ENCODE peak calls at places on chromosomes 1 and 21, in five cellular contexts. A is SK-N-SH, C is stomach, D is lung, P is colonic mucosa. F is an unnamed sample. For H3K4me1, the result is how much of the 10 kb centered on the place peaks cover.

GRCh38 chr1:183980951-183981525 is 56.5 kb downstream of the COLGALT2 start:
- DNase-seq in C (no peak), D (no peak), P (no peak), A (no peak), F (no peak)

GRCh38 chr1:7042322-7043231 is 257.3 kb downstream of the CAMTA1 start:
- DNase-seq in A (peak), D (no peak), P (no peak), C (no peak), F (no peak)

GRCh38 chr1:37890378-37891014 is 31.1 kb upstream of the MTF1 start:
- DNase-seq in C (no peak), P (peak), A (peak), D (no peak), F (no peak)

GRCh38 chr1:169044296-169044695 is 62.2 kb upstream of the ATP1B1 start:
- DNase-seq in P (no peak), C (no peak), A (no peak), D (no peak), F (no peak)

GRCh38 chr1:115069186-115069585 is 20.1 kb downstream of the TSPAN2 start:
- DNase-seq in P (no peak), D (no peak), C (no peak), A (no peak), F (no peak)

GRCh38 chr1:23585321-23586022 is 26.2 kb upstream of the ID3 start:
- DNase-seq in A (no peak), P (no peak), D (no peak), C (no peak), F (peak)

GRCh38 chr1:228978486-228979324 is 243.4 kb downstream of the RHOU start:
- DNase-seq in D (no peak), C (peak), P (peak), A (peak), F (no peak)

GRCh38 chr1:149986486-149987296 is 23.8 kb downstream of the OTUD7B start:
- DNase-seq in A (no peak), C (no peak), P (no peak), D (no peak), F (no peak)

GRCh38 chr1:1120866-1121563 is 5.1 kb upstream of the C1orf159 start:
- DNase-seq in D (no peak), P (peak), A (peak), C (no peak), F (no peak)

GRCh38 chr1:156153362-156153761 is at the start of gene SEMA4A:
- DNase-seq in P (peak), D (peak), C (peak), A (no peak), F (no peak)

GRCh38 chr1:67626495-67627235 is 58.3 kb upstream of the GADD45A start:
- DNase-seq in C (no peak), A (no peak), P (no peak), D (no peak), F (no peak)

GRCh38 chr1:207938016-207938415 is 27.1 kb upstream of the CD34 start:
- DNase-seq in C (peak), A (no peak), D (no peak), P (no peak), F (no peak)

GRCh38 chr1:68057564-68057963 is 7.1 kb upstream of the DIRAS3 start:
- DNase-seq in D (no peak), C (no peak), A (no peak), P (no peak), F (no peak)

GRCh38 chr1:84264961-84265360 is 36.5 kb upstream of the SAMD13 start:
- DNase-seq in P (no peak), D (no peak), A (no peak), C (no peak), F (no peak)

GRCh38 chr1:101733340-101733739 is 263.4 kb downstream of the OLFM3 start:
- DNase-seq in C (no peak), P (peak), A (no peak), D (no peak), F (no peak)

GRCh38 chr1:208939545-208940085 is 643.9 kb upstream of the CAMK1G start:
- DNase-seq in D (no peak), C (no peak), P (no peak), A (peak), F (no peak)

GRCh38 chr1:223035724-223036478 is 107.1 kb downstream of the TLR5 start:
- DNase-seq in C (no peak), P (no peak), A (no peak), D (no peak), F (no peak)

GRCh38 chr1:245901037-245901436 is 606.0 kb downstream of the SMYD3 start:
- DNase-seq in A (no peak), C (no peak), P (no peak), D (no peak), F (no peak)

GRCh38 chr21:25453524-25453923 is 153.8 kb downstream of the MRPL39 start:
- DNase-seq in A (no peak), P (no peak), C (no peak), D (no peak), F (no peak)

GRCh38 chr1:76105269-76105850 is 30.8 kb downstream of the ST6GALNAC3 start:
- DNase-seq in D (no peak), P (no peak), A (no peak), C (no peak), F (no peak)

GRCh38 chr1:202807367-202807925 is 775 bp downstream of the KDM5B start:
- DNase-seq in C (no peak), A (peak), D (no peak), P (peak), F (peak)

GRCh38 chr21:44792653-44793052 is 9.0 kb downstream of the UBE2G2 start:
- DNase-seq in C (no peak), A (no peak), D (no peak), P (no peak), F (no peak)
- H3K4me1 ChIP-seq in C (under half), A (under half), D (under half), P (under half), F (under half)

GRCh38 chr1:42456010-42456753 is at the start of the genes PPCS and ZMYND12:
- DNase-seq in C (peak), A (peak), P (peak), D (peak), F (peak)
- TF ChIP-seq CTCF in C (peak), A (no peak), P (no peak), D (no peak), F (no peak)

GRCh38 chr1:234716907-234717375 is 107.0 kb upstream of the IRF2BP2 start:
- DNase-seq in C (no peak), A (no peak), P (no peak), D (no peak), F (peak)
- H3K4me1 ChIP-seq in C (half or more), A (under half), P (under half), D (under half), F (half or more)

DNA sequence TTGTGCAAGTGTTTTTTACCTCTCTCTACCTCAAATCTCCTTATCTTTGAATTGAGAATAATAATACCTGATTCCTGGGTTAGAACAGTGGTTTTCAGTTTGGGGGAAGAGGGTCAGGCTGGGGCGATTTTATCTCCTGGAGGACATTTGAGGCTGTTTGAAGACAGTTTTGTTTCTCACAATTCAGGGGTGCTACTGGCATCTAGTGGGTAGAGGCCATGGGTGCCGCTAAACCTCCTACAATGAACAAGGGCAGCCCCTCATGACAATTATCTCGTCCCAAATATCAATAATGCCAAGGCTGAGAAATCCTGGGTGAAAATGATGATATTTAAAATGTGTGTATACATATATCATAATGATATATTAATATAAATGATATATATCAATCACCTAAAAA is 139.1 kb upstream of the USH2A start:
- DNase-seq in D (no peak), A (no peak), P (no peak), C (no peak), F (no peak)
- TF ChIP-seq CTCF in D (no peak), A (peak), P (no peak), C (no peak), F (peak)

GRCh38 chr21:44939532-44940115 is at the start of gene SLX9:
- DNase-seq in D (peak), P (peak), C (peak), A (peak), F (peak)

GRCh38 chr21:44940116-44940631 is 345 bp downstream of the SLX9 start:
- DNase-seq in C (no peak), A (no peak), D (no peak), P (no peak), F (peak)

GRCh38 chr21:44942566-44942965 is 2.7 kb downstream of the SLX9 start:
- DNase-seq in C (no peak), D (no peak), A (no peak), P (peak), F (no peak)

GRCh38 chr21:44941567-44941966 is 1.7 kb downstream of the SLX9 start:
- DNase-seq in P (no peak), C (no peak), A (no peak), D (no peak), F (peak)

GRCh38 chr21:44938976-44939531 is 775 bp upstream of the SLX9 start:
- DNase-seq in A (no peak), P (no peak), C (peak), D (no peak), F (no peak)
- H3K4me1 ChIP-seq in A (under half), P (under half), C (under half), D (under half), F (under half)

GRCh38 chr1:39890267-39890666 is 7.0 kb upstream of the TRIT1 start:
- DNase-seq in A (no peak), C (no peak), P (no peak), D (no peak), F (no peak)
- TF ChIP-seq CTCF in A (no peak), C (no peak), P (no peak), D (no peak), F (no peak)

GRCh38 chr1:26787381-26787705 is 407 bp upstream of the PIGV start:
- DNase-seq in A (no peak), C (peak), D (peak), P (no peak), F (no peak)

GRCh38 chr1:26787706-26788514 is at the start of gene PIGV:
- DNase-seq in C (peak), A (peak), P (peak), D (peak), F (peak)

GRCh38 chr1:26788836-26789611 is 1.3 kb downstream of the PIGV start:
- DNase-seq in D (peak), A (peak), P (peak), C (peak), F (peak)

GRCh38 chr1:26789612-26789865 is 1.8 kb downstream of the PIGV start:
- DNase-seq in P (no peak), A (no peak), C (no peak), D (no peak), F (no peak)

GRCh38 chr1:26788515-26788785 is 700 bp downstream of the PIGV start:
- DNase-seq in C (no peak), P (no peak), A (no peak), D (peak), F (no peak)
- H3K4me1 ChIP-seq in C (under half), P (under half), A (under half), D (under half), F (under half)

GRCh38 chr1:19495816-19496528 is 10.6 kb upstream of the CAPZB start:
- DNase-seq in C (no peak), P (no peak), D (no peak), A (no peak), F (no peak)
- TF ChIP-seq CTCF in C (no peak), P (no peak), D (no peak), A (no peak), F (no peak)